ENCODE peak calls at places on chromosome 18, in five cellular contexts. U is activated B cell treated with CpG ODN at 0.5 μM for 24 hours, H is H9, P is prostate gland, C is heart left ventricle. W is an unnamed sample.

GRCh38 chr18:9631814-9632496 is 17.6 kb upstream of the PPP4R1 start:
- DNase-seq in U (no peak), H (no peak), P (no peak), C (no peak), W (peak)

GRCh38 chr18:524496-524895 is 24.0 kb upstream of the COLEC12 start:
- DNase-seq in U (no peak), H (no peak), P (no peak), C (no peak), W (no peak)

GRCh38 chr18:44733754-44734465 is 53.2 kb downstream of the SETBP1 start:
- DNase-seq in U (no peak), H (no peak), P (no peak), C (no peak), W (no peak)

GRCh38 chr18:43563780-43564179 is 286.5 kb upstream of the SYT4 start:
- DNase-seq in U (no peak), H (peak), P (no peak), C (no peak), W (no peak)

GRCh38 chr18:25516747-25517498 is 165.0 kb upstream of the ZNF521 start:
- DNase-seq in U (no peak), H (no peak), P (no peak), C (no peak), W (no peak)

GRCh38 chr18:41370740-41371623 is 584.1 kb upstream of the PIK3C3 start:
- DNase-seq in U (no peak), H (no peak), P (no peak), C (no peak), W (no peak)

GRCh38 chr18:50401888-50402287 is 27.0 kb downstream of the SKA1 start:
- DNase-seq in U (no peak), H (peak), P (no peak), C (peak), W (peak)

GRCh38 chr18:79458131-79458838 is 62.6 kb downstream of the NFATC1 start:
- DNase-seq in U (no peak), H (no peak), P (no peak), C (peak), W (peak)

GRCh38 chr18:48796491-48797205 is 154.1 kb downstream of the SMAD7 start:
- DNase-seq in U (no peak), H (no peak), P (no peak), C (peak), W (no peak)

GRCh38 chr18:73023975-73024374 is 156.2 kb upstream of the NETO1 start:
- DNase-seq in U (no peak), H (no peak), P (peak), C (no peak), W (no peak)

GRCh38 chr18:45167109-45167551 is 448.1 kb upstream of the SLC14A2 start:
- DNase-seq in U (no peak), H (no peak), P (no peak), C (no peak), W (no peak)

GRCh38 chr18:3305354-3305762 is 43.4 kb downstream of the MYL12B start:
- DNase-seq in U (no peak), H (no peak), P (peak), C (no peak), W (peak)

GRCh38 chr18:3306391-3306790 is 44.5 kb downstream of the MYL12B start:
- DNase-seq in U (no peak), H (no peak), P (no peak), C (no peak), W (no peak)

GRCh38 chr18:3304832-3305231 is 42.9 kb downstream of the MYL12B start:
- DNase-seq in U (no peak), H (no peak), P (no peak), C (no peak), W (no peak)

GRCh38 chr18:3305933-3306332 is 44.0 kb downstream of the MYL12B start:
- DNase-seq in U (no peak), H (no peak), P (peak), C (no peak), W (no peak)
- TF ChIP-seq CTCF in U (no peak), H (no peak), P (no peak), C (no peak), W (no peak)

GRCh38 chr18:13241083-13241892 is 22.7 kb downstream of the LDLRAD4 start:
- DNase-seq in U (no peak), H (no peak), P (no peak), C (no peak), W (no peak)
- TF ChIP-seq CTCF in U (no peak), H (no peak), P (no peak), C (no peak), W (no peak)

DNA sequence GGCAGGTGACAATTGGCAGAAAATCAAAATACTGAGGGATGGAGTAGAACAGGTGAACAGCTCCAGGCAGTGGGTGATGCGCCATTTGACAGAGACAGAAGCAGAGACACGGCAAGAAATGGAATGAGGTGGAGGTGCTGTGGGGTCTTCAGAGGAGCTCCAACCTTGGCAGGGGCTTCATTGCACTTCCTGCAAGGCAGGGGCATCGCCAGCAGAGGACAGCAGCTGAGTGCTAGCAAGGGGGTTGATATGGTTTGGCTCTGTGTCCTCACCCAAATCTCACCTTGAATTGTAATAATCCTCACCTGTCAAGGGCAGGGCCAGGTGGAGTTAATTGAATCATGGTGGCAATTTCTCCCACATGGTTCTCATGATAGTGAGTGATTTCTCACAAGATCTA is 42.8 kb downstream of the CCDC68 start:
- DNase-seq in U (no peak), H (no peak), P (no peak), C (no peak), W (no peak)
- TF ChIP-seq CTCF in U (no peak), H (peak), P (no peak), C (no peak), W (no peak)

GRCh38 chr18:57561728-57562423 is 24.6 kb downstream of the FECH start:
- DNase-seq in U (no peak), H (peak), P (no peak), C (no peak), W (no peak)
- TF ChIP-seq CTCF in U (peak), H (peak), P (peak), C (peak), W (peak)

GRCh38 chr18:74315464-74316256 is at the start of gene C18orf63:
- DNase-seq in U (no peak), H (no peak), P (no peak), C (no peak), W (no peak)
- TF ChIP-seq CTCF in U (no peak), H (no peak), P (no peak), C (no peak), W (no peak)

GRCh38 chr18:75167759-75168211 is 41.2 kb downstream of the PTGR3 start:
- DNase-seq in U (no peak), H (no peak), P (peak), C (peak), W (no peak)
- TF ChIP-seq CTCF in U (no peak), H (no peak), P (no peak), C (no peak), W (no peak)

GRCh38 chr18:54232485-54233227 is 8.2 kb upstream of the MBD2 start:
- DNase-seq in U (no peak), H (peak), P (no peak), C (no peak), W (no peak)
- TF ChIP-seq CTCF in U (no peak), H (peak), P (no peak), C (no peak), W (no peak)